ENCODE peak calls at places on chromosome 2, in six cellular contexts. M is iPS DF 6.9; Y is BJ; J is ACHN; R is astrocyte of the spinal cord; Z is CD4-positive, alpha-beta T cell. A is an unnamed sample.

GRCh38 chr2:210663574-210663973 is 107.2 kb downstream of the CPS1 start:
- DNase-seq in M (peak), Y (no peak), J (peak), R (peak), Z (no peak), A (peak)

GRCh38 chr2:241519669-241520068 is 11.3 kb upstream of the STK25 start:
- DNase-seq in M (no peak), Y (no peak), J (no peak), R (no peak), Z (no peak), A (no peak)

GRCh38 chr2:204670124-204670523 is 124.8 kb downstream of the PARD3B start:
- DNase-seq in M (no peak), Y (no peak), J (no peak), R (no peak), Z (no peak), A (no peak)

GRCh38 chr2:3628800-3629199 is 29.2 kb upstream of the ALLC start:
- DNase-seq in M (no peak), Y (no peak), J (peak), R (no peak), Z (peak), A (peak)

GRCh38 chr2:164479460-164479859 is 141.8 kb downstream of the GRB14 start:
- DNase-seq in M (no peak), Y (no peak), J (peak), R (peak), Z (no peak), A (peak)

GRCh38 chr2:112547333-112547732 is 5.1 kb downstream of the POLR1B start:
- DNase-seq in M (no peak), Y (no peak), J (peak), R (peak), Z (no peak), A (no peak)

GRCh38 chr2:42971947-42972736 is 179.8 kb upstream of the HAAO start:
- DNase-seq in M (no peak), Y (no peak), J (no peak), R (no peak), Z (no peak), A (no peak)

GRCh38 chr2:201580486-201580885 is 62.8 kb downstream of the TMEM237 start:
- DNase-seq in M (no peak), Y (peak), J (no peak), R (peak), Z (no peak), A (no peak)

GRCh38 chr2:191936882-191937405 is 90.1 kb upstream of the CAVIN2 start:
- DNase-seq in M (no peak), Y (no peak), J (no peak), R (no peak), Z (no peak), A (no peak)

GRCh38 chr2:15673919-15674636 is 82.4 kb downstream of the DDX1 start:
- DNase-seq in M (no peak), Y (no peak), J (peak), R (peak), Z (no peak), A (no peak)

GRCh38 chr2:227312579-227312978 is 12.5 kb upstream of the MFF start:
- DNase-seq in M (no peak), Y (no peak), J (no peak), R (no peak), Z (no peak), A (no peak)

GRCh38 chr2:98560256-98560771 is 48.0 kb downstream of the COA5 start:
- DNase-seq in M (no peak), Y (peak), J (peak), R (peak), Z (no peak), A (peak)

GRCh38 chr2:47379384-47379783 is 23.6 kb upstream of the MSH2 start:
- DNase-seq in M (no peak), Y (no peak), J (no peak), R (no peak), Z (no peak), A (no peak)

GRCh38 chr2:18518116-18519111 is 42.0 kb downstream of the RDH14 start:
- DNase-seq in M (no peak), Y (no peak), J (peak), R (peak), Z (no peak), A (peak)

GRCh38 chr2:132522901-132523300 is 106.3 kb downstream of the GPR39 start:
- DNase-seq in M (no peak), Y (no peak), J (peak), R (no peak), Z (no peak), A (no peak)

A was measured in HT1080.